ENCODE peak calls at places on chromosomes 6 and 20, in six cellular contexts. Y, L, R, C, K and S are unnamed samples.

GRCh38 chr20:288956-289692 is 1.4 kb downstream of the C20orf96 start:
- DNase-seq in Y (peak; percentile 27), L (peak; percentile 68), R (no peak), C (no peak), K (no peak), S (no peak)

GRCh38 chr6:4599924-4600323 is 176.3 kb upstream of the CDYL start:
- DNase-seq in Y (no peak), L (no peak), R (no peak), C (no peak), K (no peak), S (no peak)

GRCh38 chr6:147022041-147022440 is 182.2 kb upstream of the STXBP5 start:
- DNase-seq in Y (no peak), L (no peak), R (no peak), C (no peak), K (no peak), S (no peak)

GRCh38 chr6:56749632-56750151 is 107.0 kb upstream of the DST start:
- DNase-seq in Y (no peak), L (no peak), R (no peak), C (no peak), K (no peak), S (no peak)

GRCh38 chr20:10306440-10307358 is 88.1 kb downstream of the SNAP25 start:
- DNase-seq in Y (no peak), L (no peak), R (no peak), C (no peak), K (no peak), S (no peak)

GRCh38 chr6:170147056-170147787 is 143.7 kb downstream of the DLL1 start:
- DNase-seq in Y (no peak), L (no peak), R (peak; percentile 74), C (no peak), K (no peak), S (peak; percentile 72)

GRCh38 chr6:52371656-52372151 is 9.8 kb downstream of the PAQR8 start:
- DNase-seq in Y (no peak), L (no peak), R (no peak), C (no peak), K (no peak), S (no peak)

GRCh38 chr6:165986647-165987482 is 180.8 kb downstream of the TBXT start:
- DNase-seq in Y (no peak), L (no peak), R (peak; percentile 66), C (peak; percentile 47), K (no peak), S (no peak)

GRCh38 chr6:33433001-33433559 is 13.2 kb downstream of the SYNGAP1 start:
- DNase-seq in Y (no peak), L (no peak), R (no peak), C (no peak), K (no peak), S (no peak)

GRCh38 chr20:50107086-50107645 is 5.8 kb downstream of the UBE2V1 start:
- DNase-seq in Y (no peak), L (no peak), R (no peak), C (no peak), K (no peak), S (no peak)

GRCh38 chr20:1894951-1895673 is at the start of gene SIRPA:
- DNase-seq in Y (peak; percentile 55), L (peak; percentile 44), R (peak; percentile 88), C (peak; percentile 77), K (no peak), S (peak; percentile 71)

GRCh38 chr6:107272246-107272645 is 156.9 kb upstream of the BEND3 start:
- DNase-seq in Y (no peak), L (no peak), R (no peak), C (no peak), K (no peak), S (no peak)

DNA sequence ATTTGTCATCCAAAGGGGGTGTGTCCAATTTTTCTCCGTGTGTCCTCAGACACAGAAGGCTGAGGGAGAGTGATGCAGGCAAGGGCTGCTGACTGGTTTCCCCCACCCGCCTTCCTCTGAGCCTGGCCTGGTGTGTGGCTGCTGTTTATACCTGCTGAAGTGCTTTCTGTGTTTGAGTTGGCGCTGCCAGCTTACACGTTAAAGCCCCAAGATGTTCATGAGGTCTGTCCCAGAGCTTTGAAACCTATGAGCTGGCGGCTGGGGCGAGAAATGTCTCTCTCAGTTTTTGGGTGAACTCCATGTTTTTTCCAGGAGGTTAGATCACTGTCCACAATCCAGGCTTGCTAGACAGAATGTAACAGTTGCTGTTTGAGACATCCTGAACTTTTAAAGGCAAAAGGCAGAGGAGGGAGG is 69.0 kb upstream of the CCN2 start:
- DNase-seq in Y (peak; percentile 12), L (no peak), R (peak; percentile 66), C (peak; percentile 53), K (no peak), S (no peak)
- H3K27ac ChIP-seq in Y (no peak overlapping the region), L (peak overlapping the region; percentile 12), R (no peak overlapping the region), C (peak overlapping the region; percentile 79), K (peak overlapping the region; percentile 78), S (no peak overlapping the region)

GRCh38 chr6:15622045-15622750 is 40.6 kb downstream of the DTNBP1 start:
- DNase-seq in Y (no peak), L (no peak), R (no peak), C (no peak), K (no peak), S (no peak)
- H3K4me3 ChIP-seq in Y (no peak overlapping the region), L (no peak overlapping the region), R (no peak overlapping the region), C (no peak overlapping the region), K (no peak overlapping the region), S (no peak overlapping the region)

GRCh38 chr6:126339796-126340750 is at the start of gene CENPW:
- DNase-seq in Y (peak; percentile 91), L (peak; percentile 96), R (peak; percentile 94), C (peak; percentile 84), K (peak; percentile 40), S (peak; percentile 70)

GRCh38 chr6:126333729-126334128 is 6.2 kb upstream of the CENPW start:
- DNase-seq in Y (no peak), L (no peak), R (no peak), C (no peak), K (no peak), S (no peak)

GRCh38 chr6:126341126-126341525 is 1.2 kb downstream of the CENPW start:
- DNase-seq in Y (no peak), L (no peak), R (no peak), C (no peak), K (no peak), S (no peak)

GRCh38 chr6:126337323-126337722 is 2.6 kb upstream of the CENPW start:
- DNase-seq in Y (no peak), L (no peak), R (no peak), C (peak; percentile 41), K (no peak), S (no peak)

DNA sequence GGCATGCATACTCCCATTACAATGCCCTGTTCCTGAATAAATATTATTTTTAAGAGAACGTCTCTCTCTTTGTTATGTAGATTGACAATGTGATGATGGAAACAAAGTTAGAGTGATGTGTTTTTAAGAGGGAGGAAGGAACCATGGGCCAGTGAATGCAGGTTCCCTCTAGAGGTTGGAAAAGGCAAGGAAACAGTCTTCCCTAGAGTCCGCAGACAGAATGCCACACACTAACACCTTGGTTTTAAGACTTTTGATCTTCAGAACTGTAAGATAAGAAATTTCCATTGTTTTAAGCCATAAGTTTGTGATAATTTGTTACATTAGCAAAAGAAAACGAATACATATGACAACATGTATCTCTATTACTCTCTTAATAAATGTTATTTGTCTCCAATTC is 4.7 kb upstream of the CENPW start:
- DNase-seq in Y (no peak), L (no peak), R (no peak), C (no peak), K (no peak), S (no peak)
- TF ChIP-seq CTCF in Y (no peak), L (no peak), R (no peak), C (no peak), K (no peak), S (no peak)

DNA sequence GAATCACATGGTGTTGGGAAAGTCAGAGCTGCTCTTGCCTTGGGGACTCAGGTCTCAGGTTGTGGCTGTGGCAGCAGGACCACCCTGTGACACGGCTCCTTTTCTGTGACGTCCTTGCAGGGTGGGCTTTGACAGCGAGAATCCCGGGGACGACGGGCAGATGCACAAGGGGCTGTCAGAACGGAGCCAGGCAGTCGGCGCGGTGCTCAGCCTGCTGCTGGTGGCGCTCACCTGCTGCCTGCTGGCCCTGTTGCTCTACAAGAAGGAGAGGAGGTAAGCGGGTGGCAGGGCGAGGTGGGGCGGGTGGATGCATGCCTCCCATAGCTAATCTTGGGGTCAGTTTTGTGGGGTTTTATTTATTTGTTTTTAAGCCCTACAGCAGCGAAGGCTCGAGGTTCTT is 19.2 kb upstream of the SLC22A1 start:
- DNase-seq in Y (no peak), L (no peak), R (no peak), C (no peak), K (no peak), S (no peak)
- H3K27ac ChIP-seq in Y (no peak overlapping the region), L (no peak overlapping the region), R (no peak overlapping the region), C (no peak overlapping the region), K (no peak overlapping the region), S (no peak overlapping the region)

GRCh38 chr6:45514454-45514853 is 136.7 kb upstream of the SUPT3H start:
- DNase-seq in Y (no peak), L (no peak), R (no peak), C (no peak), K (no peak), S (no peak)

GRCh38 chr6:45509426-45509825 is 131.7 kb upstream of the SUPT3H start:
- DNase-seq in Y (no peak), L (no peak), R (no peak), C (no peak), K (no peak), S (no peak)

GRCh38 chr6:45513331-45513730 is 135.6 kb upstream of the SUPT3H start:
- DNase-seq in Y (no peak), L (no peak), R (no peak), C (no peak), K (no peak), S (no peak)

GRCh38 chr6:45513843-45514242 is 136.1 kb upstream of the SUPT3H start:
- DNase-seq in Y (no peak), L (no peak), R (no peak), C (no peak), K (no peak), S (no peak)

GRCh38 chr6:45512594-45512993 is 134.9 kb upstream of the SUPT3H start:
- DNase-seq in Y (no peak), L (no peak), R (no peak), C (no peak), K (no peak), S (no peak)
- H3K4me3 ChIP-seq in Y (no peak overlapping the region), L (no peak overlapping the region), R (no peak overlapping the region), C (no peak overlapping the region), K (no peak overlapping the region), S (no peak overlapping the region)